ENCODE peak calls at places on chromosome 2, in seven cellular contexts. One of them, this sample, is unnamed.

GRCh38 chr2:211437396-211437795 is 881.0 kb downstream of the CPS1 start:
- DNase-seq in hepatocyte: no peak
- DNase-seq in thoracic aorta: no peak
- DNase-seq in IMR-90: no peak
- DNase-seq in WERI-Rb-1: no peak
- DNase-seq in ascending aorta: no peak
- DNase-seq in heart right ventricle: no peak
- DNase-seq in this sample: no peak

GRCh38 chr2:61177727-61178549 is 15.9 kb downstream of the C2orf74 start:
- DNase-seq in IMR-90: peak
- DNase-seq in WERI-Rb-1: no peak
- DNase-seq in ascending aorta: no peak
- DNase-seq in heart right ventricle: peak
- DNase-seq in hepatocyte: no peak
- DNase-seq in thoracic aorta: no peak
- DNase-seq in this sample: peak

GRCh38 chr2:203498161-203498560 is 36.9 kb downstream of the RAPH1 start:
- DNase-seq in thoracic aorta: no peak
- DNase-seq in ascending aorta: no peak
- DNase-seq in WERI-Rb-1: no peak
- DNase-seq in heart right ventricle: no peak
- DNase-seq in hepatocyte: peak
- DNase-seq in IMR-90: peak
- DNase-seq in this sample: no peak

GRCh38 chr2:128440666-128441340 is 122.1 kb upstream of the HS6ST1 start:
- DNase-seq in hepatocyte: no peak
- DNase-seq in heart right ventricle: no peak
- DNase-seq in WERI-Rb-1: no peak
- DNase-seq in IMR-90: no peak
- DNase-seq in thoracic aorta: no peak
- DNase-seq in ascending aorta: no peak
- DNase-seq in this sample: no peak

GRCh38 chr2:216606551-216607527 is 26.4 kb upstream of the IGFBP2 start:
- DNase-seq in hepatocyte: peak
- DNase-seq in IMR-90: no peak
- DNase-seq in ascending aorta: no peak
- DNase-seq in heart right ventricle: no peak
- DNase-seq in WERI-Rb-1: no peak
- DNase-seq in thoracic aorta: no peak
- DNase-seq in this sample: peak

GRCh38 chr2:230416061-230416721 is at the start of gene SP100:
- DNase-seq in ascending aorta: peak
- DNase-seq in WERI-Rb-1: no peak
- DNase-seq in heart right ventricle: peak
- DNase-seq in IMR-90: peak
- DNase-seq in hepatocyte: peak
- DNase-seq in thoracic aorta: no peak
- DNase-seq in this sample: peak

GRCh38 chr2:70069049-70069448 is 18.2 kb upstream of the PCBP1 start:
- DNase-seq in WERI-Rb-1: no peak
- DNase-seq in hepatocyte: peak
- DNase-seq in heart right ventricle: no peak
- DNase-seq in thoracic aorta: no peak
- DNase-seq in ascending aorta: no peak
- DNase-seq in IMR-90: peak
- DNase-seq in this sample: peak

GRCh38 chr2:214107731-214108130 is 303.1 kb upstream of the VWC2L start:
- DNase-seq in ascending aorta: no peak
- DNase-seq in heart right ventricle: no peak
- DNase-seq in hepatocyte: no peak
- DNase-seq in IMR-90: no peak
- DNase-seq in WERI-Rb-1: no peak
- DNase-seq in thoracic aorta: no peak
- DNase-seq in this sample: no peak

GRCh38 chr2:58063641-58064040 is 17.0 kb downstream of the VRK2 start:
- DNase-seq in IMR-90: peak
- DNase-seq in WERI-Rb-1: no peak
- DNase-seq in hepatocyte: no peak
- DNase-seq in thoracic aorta: no peak
- DNase-seq in ascending aorta: no peak
- DNase-seq in heart right ventricle: no peak
- DNase-seq in this sample: no peak

GRCh38 chr2:239790721-239791120 is 234.4 kb downstream of the NDUFA10 start:
- DNase-seq in IMR-90: no peak
- DNase-seq in heart right ventricle: no peak
- DNase-seq in ascending aorta: no peak
- DNase-seq in thoracic aorta: no peak
- DNase-seq in hepatocyte: no peak
- DNase-seq in WERI-Rb-1: no peak
- DNase-seq in this sample: no peak

GRCh38 chr2:37616674-37616999 is 54.8 kb downstream of the CDC42EP3 start:
- DNase-seq in heart right ventricle: no peak
- DNase-seq in thoracic aorta: no peak
- DNase-seq in IMR-90: peak
- DNase-seq in hepatocyte: peak
- DNase-seq in WERI-Rb-1: no peak
- DNase-seq in ascending aorta: no peak
- DNase-seq in this sample: no peak

DNA sequence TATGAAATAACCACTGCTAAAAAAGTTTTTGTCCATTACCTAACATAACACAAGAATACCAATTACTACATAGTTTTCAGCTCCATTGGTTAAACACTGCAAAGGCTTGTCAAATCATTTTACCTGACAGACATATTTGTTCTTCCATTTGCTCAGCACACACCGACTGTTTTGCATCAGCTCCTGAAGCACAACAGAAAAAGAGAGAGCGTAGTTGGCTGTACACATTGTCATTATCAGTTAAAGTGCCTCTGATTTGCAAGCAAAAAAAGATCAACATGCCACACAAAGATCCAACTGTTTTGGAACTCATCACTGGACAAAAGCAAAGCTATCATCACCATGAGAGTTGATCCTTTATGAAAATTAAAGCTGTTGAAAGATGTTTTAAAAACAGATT is 103.8 kb downstream of the WDPCP start:
- DNase-seq in IMR-90: no peak
- DNase-seq in ascending aorta: no peak
- DNase-seq in thoracic aorta: no peak
- DNase-seq in heart right ventricle: no peak
- DNase-seq in hepatocyte: no peak
- DNase-seq in WERI-Rb-1: no peak
- DNase-seq in this sample: no peak
- H3K4me3 ChIP-seq in IMR-90: no peak
- H3K4me3 ChIP-seq in ascending aorta: no peak
- H3K4me3 ChIP-seq in thoracic aorta: no peak
- H3K4me3 ChIP-seq in heart right ventricle: no peak
- H3K4me3 ChIP-seq in hepatocyte: no peak
- H3K4me3 ChIP-seq in WERI-Rb-1: no peak
- H3K4me3 ChIP-seq in this sample: no peak

GRCh38 chr2:206125914-206126313 is 33.3 kb downstream of the NDUFS1 start:
- DNase-seq in hepatocyte: no peak
- DNase-seq in WERI-Rb-1: no peak
- DNase-seq in thoracic aorta: no peak
- DNase-seq in heart right ventricle: no peak
- DNase-seq in IMR-90: peak
- DNase-seq in ascending aorta: no peak
- DNase-seq in this sample: no peak

DNA sequence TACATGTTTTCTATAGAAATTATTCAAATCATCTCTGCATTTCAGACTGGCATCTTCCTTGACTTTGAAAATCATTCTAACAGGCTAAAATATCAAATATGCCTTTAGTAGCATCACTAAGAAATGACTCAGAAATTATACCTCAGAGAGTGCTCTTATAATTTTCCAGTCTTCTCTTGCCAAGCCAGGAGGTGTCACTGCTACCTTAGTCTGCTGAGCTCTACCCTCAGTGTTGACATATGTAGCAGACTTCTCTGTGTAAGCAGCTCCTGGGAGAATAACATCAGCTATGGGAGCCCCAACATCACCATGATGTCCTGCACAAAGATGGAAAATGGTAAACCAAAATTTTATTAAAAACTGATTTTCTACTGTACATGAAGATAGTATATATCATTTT is 31.6 kb downstream of the NDUFS1 start:
- DNase-seq in ascending aorta: no peak
- DNase-seq in hepatocyte: no peak
- DNase-seq in WERI-Rb-1: peak
- DNase-seq in IMR-90: peak
- DNase-seq in thoracic aorta: no peak
- DNase-seq in heart right ventricle: no peak
- DNase-seq in this sample: no peak
- TF ChIP-seq CTCF in ascending aorta: no peak
- TF ChIP-seq CTCF in hepatocyte: no peak
- TF ChIP-seq CTCF in WERI-Rb-1: peak
- TF ChIP-seq CTCF in IMR-90: no peak
- TF ChIP-seq CTCF in thoracic aorta: no peak
- TF ChIP-seq CTCF in heart right ventricle: no peak
- TF ChIP-seq CTCF in this sample: no peak

GRCh38 chr2:28754321-28754720 is 2.7 kb downstream of the PPP1CB start:
- DNase-seq in thoracic aorta: no peak
- DNase-seq in heart right ventricle: no peak
- DNase-seq in WERI-Rb-1: no peak
- DNase-seq in ascending aorta: no peak
- DNase-seq in hepatocyte: peak
- DNase-seq in IMR-90: peak
- DNase-seq in this sample: no peak

GRCh38 chr2:28751956-28752607 is 452 bp downstream of the PPP1CB start:
- DNase-seq in ascending aorta: no peak
- DNase-seq in WERI-Rb-1: peak
- DNase-seq in heart right ventricle: peak
- DNase-seq in thoracic aorta: no peak
- DNase-seq in hepatocyte: no peak
- DNase-seq in IMR-90: no peak
- DNase-seq in this sample: peak

GRCh38 chr2:28752608-28752984 is 966 bp downstream of the PPP1CB start:
- DNase-seq in WERI-Rb-1: no peak
- DNase-seq in IMR-90: no peak
- DNase-seq in ascending aorta: no peak
- DNase-seq in hepatocyte: no peak
- DNase-seq in thoracic aorta: no peak
- DNase-seq in heart right ventricle: no peak
- DNase-seq in this sample: no peak

GRCh38 chr2:28753043-28753683 is 1.5 kb downstream of the PPP1CB start:
- DNase-seq in IMR-90: peak
- DNase-seq in ascending aorta: no peak
- DNase-seq in WERI-Rb-1: peak
- DNase-seq in heart right ventricle: peak
- DNase-seq in thoracic aorta: no peak
- DNase-seq in hepatocyte: peak
- DNase-seq in this sample: peak

DNA sequence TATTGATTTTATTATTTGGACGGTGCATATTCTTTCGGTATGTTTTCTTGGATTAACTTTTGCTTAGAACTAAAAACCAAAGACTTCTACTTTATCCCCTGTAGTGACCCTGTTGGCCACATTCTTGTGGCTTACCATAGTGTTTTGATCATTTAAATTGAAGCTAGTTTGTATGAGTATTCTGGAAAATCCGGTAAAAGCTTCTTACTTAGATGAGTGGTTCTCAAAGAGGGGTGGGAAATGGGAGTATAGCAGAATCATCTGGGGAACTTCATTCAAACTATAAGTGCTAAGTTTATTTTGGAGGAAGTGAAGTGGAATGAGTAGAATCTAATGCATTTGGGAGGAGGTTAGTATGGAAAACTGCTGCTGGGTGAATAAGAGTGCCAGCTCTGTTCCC is 3.8 kb downstream of the PPP1CB start:
- DNase-seq in ascending aorta: no peak
- DNase-seq in hepatocyte: no peak
- DNase-seq in heart right ventricle: no peak
- DNase-seq in WERI-Rb-1: no peak
- DNase-seq in IMR-90: peak
- DNase-seq in thoracic aorta: no peak
- DNase-seq in this sample: no peak
- H3K4me3 ChIP-seq in ascending aorta: peak
- H3K4me3 ChIP-seq in hepatocyte: peak
- H3K4me3 ChIP-seq in heart right ventricle: no peak
- H3K4me3 ChIP-seq in WERI-Rb-1: no peak
- H3K4me3 ChIP-seq in IMR-90: no peak
- H3K4me3 ChIP-seq in thoracic aorta: peak
- H3K4me3 ChIP-seq in this sample: no peak

DNA sequence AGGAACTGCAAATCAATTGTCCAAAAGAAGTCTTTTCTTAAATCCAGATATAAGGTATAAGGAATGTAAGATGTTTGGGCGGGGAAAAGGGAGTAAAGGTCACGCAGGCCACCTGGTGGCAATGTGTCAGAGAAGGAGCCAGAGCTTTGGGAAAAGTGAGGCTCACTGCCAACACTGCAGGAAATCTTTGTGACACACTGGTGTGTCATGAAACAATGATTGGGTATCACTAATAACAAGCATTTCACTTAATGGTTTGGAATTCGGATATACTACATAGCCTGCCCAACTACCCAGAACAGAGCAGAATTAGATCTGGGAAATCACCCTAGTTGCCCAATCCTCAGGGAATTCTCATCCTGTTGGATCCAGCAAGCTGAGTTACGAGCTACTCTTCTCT is 61.0 kb downstream of the RBMS1 start:
- DNase-seq in ascending aorta: no peak
- DNase-seq in hepatocyte: no peak
- DNase-seq in thoracic aorta: no peak
- DNase-seq in heart right ventricle: no peak
- DNase-seq in WERI-Rb-1: no peak
- DNase-seq in IMR-90: peak
- DNase-seq in this sample: no peak
- TF ChIP-seq CTCF in ascending aorta: no peak
- TF ChIP-seq CTCF in hepatocyte: no peak
- TF ChIP-seq CTCF in thoracic aorta: no peak
- TF ChIP-seq CTCF in heart right ventricle: peak
- TF ChIP-seq CTCF in WERI-Rb-1: no peak
- TF ChIP-seq CTCF in IMR-90: no peak
- TF ChIP-seq CTCF in this sample: no peak

DNA sequence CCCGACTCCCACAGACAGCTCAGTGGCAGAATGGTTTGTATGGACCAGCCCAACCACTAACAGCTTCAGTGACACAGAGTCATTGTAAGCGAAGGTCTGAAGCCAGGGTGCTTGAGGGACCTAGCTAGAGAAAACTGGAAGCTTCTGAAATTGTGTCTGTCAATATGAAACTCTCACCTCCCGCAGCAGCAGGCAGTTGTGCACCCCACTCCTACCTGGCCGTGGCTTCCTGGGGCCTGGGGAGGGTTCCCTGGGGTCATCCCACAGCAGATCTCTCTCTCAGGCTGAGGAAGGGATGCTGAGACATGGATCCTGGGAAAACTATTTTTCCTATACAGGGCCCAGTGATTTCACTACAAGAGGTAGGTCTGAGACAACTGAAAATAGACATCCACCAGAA is 229.5 kb downstream of the TFCP2L1 start:
- DNase-seq in IMR-90: no peak
- DNase-seq in heart right ventricle: no peak
- DNase-seq in WERI-Rb-1: no peak
- DNase-seq in thoracic aorta: no peak
- DNase-seq in hepatocyte: no peak
- DNase-seq in ascending aorta: no peak
- DNase-seq in this sample: no peak
- H3K4me3 ChIP-seq in IMR-90: no peak
- H3K4me3 ChIP-seq in heart right ventricle: no peak
- H3K4me3 ChIP-seq in WERI-Rb-1: no peak
- H3K4me3 ChIP-seq in thoracic aorta: no peak
- H3K4me3 ChIP-seq in hepatocyte: no peak
- H3K4me3 ChIP-seq in ascending aorta: no peak
- H3K4me3 ChIP-seq in this sample: no peak

GRCh38 chr2:174693344-174693743 is 70.9 kb downstream of the CHRNA1 start:
- DNase-seq in hepatocyte: no peak
- DNase-seq in WERI-Rb-1: no peak
- DNase-seq in ascending aorta: no peak
- DNase-seq in heart right ventricle: no peak
- DNase-seq in IMR-90: no peak
- DNase-seq in thoracic aorta: no peak
- DNase-seq in this sample: no peak
- TF ChIP-seq CTCF in hepatocyte: no peak
- TF ChIP-seq CTCF in WERI-Rb-1: no peak
- TF ChIP-seq CTCF in ascending aorta: no peak
- TF ChIP-seq CTCF in heart right ventricle: no peak
- TF ChIP-seq CTCF in IMR-90: no peak
- TF ChIP-seq CTCF in thoracic aorta: no peak
- TF ChIP-seq CTCF in this sample: no peak